ENCODE peak calls at places on chromosomes 6 and 20, in four cellular contexts. One of them, this sample, is unnamed.

GRCh38 chr6:84467296-84467695 is 239.9 kb upstream of the CEP162 start:
- DNase-seq in astrocyte of the cerebellum: no peak
- DNase-seq in H9: no peak
- DNase-seq in natural killer cell: no peak
- DNase-seq in this sample: no peak

GRCh38 chr6:143258945-143259344 is 191.6 kb downstream of the ADAT2 start:
- DNase-seq in astrocyte of the cerebellum: no peak
- DNase-seq in H9: no peak
- DNase-seq in natural killer cell: no peak
- DNase-seq in this sample: no peak

GRCh38 chr20:3420211-3420707 is 12.8 kb upstream of the DNAAF9 start:
- DNase-seq in astrocyte of the cerebellum: no peak
- DNase-seq in H9: no peak
- DNase-seq in natural killer cell: no peak
- DNase-seq in this sample: no peak

GRCh38 chr20:13200767-13201500 is 20.1 kb upstream of the ISM1 start:
- DNase-seq in astrocyte of the cerebellum: no peak
- DNase-seq in H9: peak
- DNase-seq in natural killer cell: no peak
- DNase-seq in this sample: no peak

GRCh38 chr6:140441256-140441655 is 1066.8 kb upstream of the CITED2 start:
- DNase-seq in astrocyte of the cerebellum: no peak
- DNase-seq in H9: peak
- DNase-seq in natural killer cell: no peak
- DNase-seq in this sample: no peak

GRCh38 chr6:121647905-121648304 is 212.5 kb downstream of the GJA1 start:
- DNase-seq in astrocyte of the cerebellum: no peak
- DNase-seq in H9: no peak
- DNase-seq in natural killer cell: no peak
- DNase-seq in this sample: no peak

GRCh38 chr6:32123681-32124080 is 4.4 kb downstream of the ATF6B start:
- DNase-seq in astrocyte of the cerebellum: no peak
- DNase-seq in H9: no peak
- DNase-seq in natural killer cell: no peak
- DNase-seq in this sample: no peak

GRCh38 chr6:138237463-138237862 is 19.2 kb upstream of the PBOV1 start:
- DNase-seq in astrocyte of the cerebellum: no peak
- DNase-seq in H9: no peak
- DNase-seq in natural killer cell: no peak
- DNase-seq in this sample: no peak

GRCh38 chr6:106181664-106182418 is 95.7 kb downstream of the PRDM1 start:
- DNase-seq in astrocyte of the cerebellum: no peak
- DNase-seq in H9: no peak
- DNase-seq in natural killer cell: no peak
- DNase-seq in this sample: no peak

GRCh38 chr20:10194166-10194565 is 24.5 kb upstream of the SNAP25 start:
- DNase-seq in astrocyte of the cerebellum: no peak
- DNase-seq in H9: no peak
- DNase-seq in natural killer cell: no peak
- DNase-seq in this sample: no peak

GRCh38 chr6:27251672-27252251 is 4.3 kb downstream of the PRSS16 start:
- DNase-seq in astrocyte of the cerebellum: no peak
- DNase-seq in H9: peak
- DNase-seq in natural killer cell: peak
- DNase-seq in this sample: peak

GRCh38 chr6:150016324-150017185 is 8.8 kb downstream of the RAET1L start:
- DNase-seq in astrocyte of the cerebellum: peak
- DNase-seq in H9: no peak
- DNase-seq in natural killer cell: no peak
- DNase-seq in this sample: peak

GRCh38 chr6:50143011-50143719 is 93.4 kb upstream of the DEFB112 start:
- DNase-seq in astrocyte of the cerebellum: no peak
- DNase-seq in H9: no peak
- DNase-seq in natural killer cell: no peak
- DNase-seq in this sample: no peak

GRCh38 chr6:108557494-108558371 is 3.0 kb upstream of the FOXO3 start:
- DNase-seq in astrocyte of the cerebellum: no peak
- DNase-seq in H9: peak
- DNase-seq in natural killer cell: peak
- DNase-seq in this sample: peak

GRCh38 chr6:11202513-11203305 is 29.8 kb downstream of the NEDD9 start:
- DNase-seq in astrocyte of the cerebellum: no peak
- DNase-seq in H9: peak
- DNase-seq in natural killer cell: peak
- DNase-seq in this sample: peak

GRCh38 chr6:157597461-157598312 is 216.7 kb downstream of the ZDHHC14 start:
- DNase-seq in astrocyte of the cerebellum: no peak
- DNase-seq in H9: peak
- DNase-seq in natural killer cell: peak
- DNase-seq in this sample: no peak

GRCh38 chr6:73606428-73606827 is 47.4 kb downstream of the SLC17A5 start:
- DNase-seq in astrocyte of the cerebellum: no peak
- DNase-seq in H9: no peak
- DNase-seq in natural killer cell: no peak
- DNase-seq in this sample: no peak
- TF ChIP-seq CTCF in astrocyte of the cerebellum: no peak
- TF ChIP-seq CTCF in H9: peak
- TF ChIP-seq CTCF in natural killer cell: no peak
- TF ChIP-seq CTCF in this sample: no peak

GRCh38 chr20:52191132-52191435 is 495 bp downstream of the ZFP64 start:
- DNase-seq in astrocyte of the cerebellum: no peak
- DNase-seq in H9: no peak
- DNase-seq in natural killer cell: no peak
- DNase-seq in this sample: no peak

GRCh38 chr20:52193133-52193532 is 1.6 kb upstream of the ZFP64 start:
- DNase-seq in astrocyte of the cerebellum: no peak
- DNase-seq in H9: no peak
- DNase-seq in natural killer cell: no peak
- DNase-seq in this sample: no peak

GRCh38 chr20:52192296-52193007 is 873 bp upstream of the ZFP64 start:
- DNase-seq in astrocyte of the cerebellum: no peak
- DNase-seq in H9: peak
- DNase-seq in natural killer cell: no peak
- DNase-seq in this sample: no peak

GRCh38 chr20:52190437-52191131 is 995 bp downstream of the ZFP64 start:
- DNase-seq in astrocyte of the cerebellum: no peak
- DNase-seq in H9: peak
- DNase-seq in natural killer cell: no peak
- DNase-seq in this sample: no peak

DNA sequence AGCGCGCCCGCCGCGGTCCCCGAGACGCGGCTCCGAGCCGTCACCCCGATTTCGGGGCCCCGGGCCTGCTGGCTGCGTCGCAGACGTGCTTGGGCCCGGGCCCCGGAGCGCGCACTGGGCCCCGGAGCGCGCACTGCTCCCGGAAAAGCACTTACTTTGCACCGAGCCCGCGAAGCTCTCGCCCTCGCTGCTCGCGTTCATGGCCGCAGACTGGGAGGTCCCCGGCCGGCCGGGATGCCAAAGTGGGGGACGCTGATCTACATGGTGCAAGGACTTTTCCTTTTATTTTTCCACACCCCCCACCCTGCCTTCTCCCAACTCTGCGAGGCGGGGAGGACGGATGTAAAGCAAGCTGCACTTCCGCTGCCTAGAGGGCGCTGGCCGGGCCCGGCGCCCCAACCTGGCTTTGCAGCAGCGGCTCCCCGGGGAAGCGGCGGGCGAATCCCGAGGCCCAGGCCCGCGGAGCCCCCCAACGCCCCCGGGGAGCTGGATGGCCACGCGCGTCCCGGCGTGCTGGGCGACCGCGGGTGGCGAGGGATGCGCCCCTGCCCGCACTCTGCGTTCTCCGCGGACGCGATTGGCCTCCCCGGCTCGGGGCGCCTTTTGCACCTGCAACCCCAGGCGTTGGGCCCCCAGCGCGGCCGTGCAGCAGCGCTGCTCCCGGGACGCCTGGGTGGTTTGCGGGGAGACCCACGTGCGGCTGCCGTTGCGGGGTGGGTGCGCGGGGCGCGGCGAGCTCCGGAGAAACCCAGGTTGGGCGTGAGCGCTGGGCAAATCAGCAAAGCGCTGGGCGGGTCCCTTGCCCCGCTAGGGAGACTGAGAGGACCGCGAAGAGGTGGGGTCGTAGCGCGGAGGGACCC is at the start of gene ZFP64:
- DNase-seq in astrocyte of the cerebellum: peak
- DNase-seq in H9: peak
- DNase-seq in natural killer cell: peak
- DNase-seq in this sample: peak
- TF ChIP-seq CTCF in astrocyte of the cerebellum: peak
- TF ChIP-seq CTCF in H9: peak
- TF ChIP-seq CTCF in natural killer cell: peak
- TF ChIP-seq CTCF in this sample: peak

GRCh38 chr20:46312075-46312944 is 4.0 kb upstream of the CDH22 start:
- DNase-seq in astrocyte of the cerebellum: no peak
- DNase-seq in H9: peak
- DNase-seq in natural killer cell: no peak
- DNase-seq in this sample: peak
- TF ChIP-seq CTCF in astrocyte of the cerebellum: peak
- TF ChIP-seq CTCF in H9: peak
- TF ChIP-seq CTCF in natural killer cell: no peak
- TF ChIP-seq CTCF in this sample: peak

DNA sequence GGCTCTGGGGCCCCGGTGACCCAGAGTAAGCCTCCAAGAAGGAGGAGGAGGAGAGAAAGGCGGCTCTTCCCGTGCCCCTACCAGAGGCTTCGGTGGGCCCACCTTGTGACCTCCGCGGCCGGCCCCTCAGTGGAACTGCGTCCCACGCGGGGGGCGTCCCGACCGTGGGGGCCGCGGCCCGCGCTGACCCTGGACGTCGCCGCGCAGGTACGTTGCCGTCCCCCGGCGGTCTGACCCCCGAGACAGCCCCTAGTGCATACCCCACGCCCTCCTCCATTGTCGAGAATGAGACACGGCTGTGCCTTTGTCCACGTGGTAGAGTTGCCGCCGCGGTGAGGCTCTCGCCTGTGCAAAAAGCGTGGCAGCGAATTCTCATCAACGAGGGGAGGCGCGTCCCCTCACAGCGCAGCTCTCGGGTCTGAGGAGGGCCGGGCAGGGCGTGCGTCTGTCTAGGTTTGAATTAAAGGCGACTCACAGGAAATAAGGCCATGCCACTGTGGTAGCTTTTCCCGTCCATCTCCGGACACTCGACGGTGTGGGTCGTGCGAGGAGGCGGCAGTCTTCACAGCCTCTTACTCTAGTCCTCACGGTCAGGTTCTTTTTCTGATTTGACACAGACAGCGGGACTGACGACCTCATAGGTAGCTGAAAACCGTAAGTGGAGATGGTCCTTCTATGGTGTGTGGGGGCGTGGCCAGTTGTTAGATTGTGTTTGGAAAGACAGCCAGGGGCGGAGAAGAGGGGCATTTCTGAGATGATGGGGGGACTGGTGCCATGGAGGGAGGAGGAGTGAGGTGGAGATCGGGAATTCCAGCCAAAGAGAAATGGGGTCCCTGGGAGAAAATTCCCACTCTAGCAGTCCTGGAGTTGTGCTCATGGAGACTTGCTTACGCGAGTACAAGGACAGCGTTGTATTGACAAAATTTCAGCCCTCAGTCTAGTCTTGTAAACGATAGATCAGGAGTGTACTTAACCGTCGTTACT is 556 bp downstream of the NXT1 start:
- DNase-seq in astrocyte of the cerebellum: no peak
- DNase-seq in H9: peak
- DNase-seq in natural killer cell: no peak
- DNase-seq in this sample: no peak
- TF ChIP-seq CTCF in astrocyte of the cerebellum: no peak
- TF ChIP-seq CTCF in H9: no peak
- TF ChIP-seq CTCF in natural killer cell: no peak
- TF ChIP-seq CTCF in this sample: no peak

GRCh38 chr6:21270501-21271290 is 322.9 kb upstream of the SOX4 start:
- DNase-seq in astrocyte of the cerebellum: no peak
- DNase-seq in H9: no peak
- DNase-seq in natural killer cell: no peak
- DNase-seq in this sample: no peak

GRCh38 chr6:21273451-21273850 is 320.1 kb upstream of the SOX4 start:
- DNase-seq in astrocyte of the cerebellum: no peak
- DNase-seq in H9: no peak
- DNase-seq in natural killer cell: no peak
- DNase-seq in this sample: no peak

GRCh38 chr6:21271431-21272155 is 322.0 kb upstream of the SOX4 start:
- DNase-seq in astrocyte of the cerebellum: no peak
- DNase-seq in H9: no peak
- DNase-seq in natural killer cell: no peak
- DNase-seq in this sample: no peak
- TF ChIP-seq CTCF in astrocyte of the cerebellum: no peak
- TF ChIP-seq CTCF in H9: peak
- TF ChIP-seq CTCF in natural killer cell: no peak
- TF ChIP-seq CTCF in this sample: no peak

GRCh38 chr20:21240394-21240793 is 62.7 kb upstream of the XRN2 start:
- DNase-seq in astrocyte of the cerebellum: no peak
- DNase-seq in H9: no peak
- DNase-seq in natural killer cell: no peak
- DNase-seq in this sample: no peak
- TF ChIP-seq CTCF in astrocyte of the cerebellum: no peak
- TF ChIP-seq CTCF in H9: peak
- TF ChIP-seq CTCF in natural killer cell: no peak
- TF ChIP-seq CTCF in this sample: peak

GRCh38 chr6:46677314-46677654 is 10.4 kb upstream of the TDRD6 start:
- DNase-seq in astrocyte of the cerebellum: no peak
- DNase-seq in H9: no peak
- DNase-seq in natural killer cell: no peak
- DNase-seq in this sample: no peak
- TF ChIP-seq CTCF in astrocyte of the cerebellum: peak
- TF ChIP-seq CTCF in H9: peak
- TF ChIP-seq CTCF in natural killer cell: no peak
- TF ChIP-seq CTCF in this sample: peak

GRCh38 chr20:62394248-62395245 is 7.6 kb downstream of the RPS21 start:
- DNase-seq in astrocyte of the cerebellum: no peak
- DNase-seq in H9: no peak
- DNase-seq in natural killer cell: no peak
- DNase-seq in this sample: no peak
- TF ChIP-seq CTCF in astrocyte of the cerebellum: no peak
- TF ChIP-seq CTCF in H9: no peak
- TF ChIP-seq CTCF in natural killer cell: no peak
- TF ChIP-seq CTCF in this sample: no peak

GRCh38 chr6:42510795-42511194 is 53.0 kb upstream of the UBR2 start:
- DNase-seq in astrocyte of the cerebellum: no peak
- DNase-seq in H9: no peak
- DNase-seq in natural killer cell: no peak
- DNase-seq in this sample: no peak
- TF ChIP-seq CTCF in astrocyte of the cerebellum: no peak
- TF ChIP-seq CTCF in H9: peak
- TF ChIP-seq CTCF in natural killer cell: no peak
- TF ChIP-seq CTCF in this sample: no peak